ENCODE peak calls at places on chromosomes 13 and 19, in six cellular contexts. Q, B, T, F, G and H are unnamed samples. For H3K4me1, the result is how much of the 10 kb centered on the place peaks cover.

GRCh38 chr13:46179576-46180368 is 2.2 kb downstream of the LCP1 start:
- DNase-seq in B (peak), G (no peak), Q (no peak), T (peak), F (no peak), H (no peak)

GRCh38 chr19:35513975-35514809 is 743 bp upstream of the DMKN start:
- DNase-seq in G (no peak), T (no peak), B (no peak), F (no peak), Q (no peak), H (no peak)

GRCh38 chr13:39565036-39565949 is 37.7 kb downstream of the LHFPL6 start:
- DNase-seq in T (peak), B (no peak), G (peak), Q (no peak), F (no peak), H (no peak)

GRCh38 chr19:46728693-46729339 is 11.9 kb upstream of the PRKD2 start:
- DNase-seq in Q (peak), F (peak), B (peak), G (peak), T (peak), H (no peak)

GRCh38 chr13:42361701-42362100 is 89.7 kb downstream of the AKAP11 start:
- DNase-seq in Q (no peak), G (no peak), F (no peak), B (no peak), T (no peak), H (no peak)

GRCh38 chr13:69585656-69586055 is 522.0 kb upstream of the ATXN8OS start:
- DNase-seq in Q (no peak), G (no peak), F (no peak), B (no peak), T (no peak), H (no peak)

GRCh38 chr13:72839831-72840426 is 58.0 kb downstream of the PIBF1 start:
- DNase-seq in Q (peak), B (no peak), F (no peak), G (peak), T (no peak), H (no peak)

GRCh38 chr13:40316301-40316700 is 350.1 kb downstream of the FOXO1 start:
- DNase-seq in Q (no peak), B (no peak), F (no peak), G (no peak), T (no peak), H (no peak)

GRCh38 chr19:15265849-15266248 is 33.6 kb upstream of the EPHX3 start:
- DNase-seq in B (peak), T (peak), Q (peak), F (peak), G (peak), H (peak)

GRCh38 chr13:48492123-48493075 is 40.5 kb downstream of the RCBTB2 start:
- DNase-seq in Q (peak), G (peak), T (peak), B (peak), F (peak), H (peak)

GRCh38 chr13:49495783-49496762 is at the start of gene PHF11:
- DNase-seq in G (peak), F (peak), T (peak), B (peak), Q (peak), H (peak)

GRCh38 chr13:87147076-87147475 is 524.1 kb upstream of the SLITRK5 start:
- DNase-seq in B (no peak), T (no peak), F (no peak), Q (no peak), G (peak), H (no peak)

GRCh38 chr13:21420706-21421105 is 38.4 kb downstream of the ZDHHC20 start:
- DNase-seq in F (no peak), B (no peak), T (no peak), G (peak), Q (no peak), H (no peak)

GRCh38 chr13:30306762-30307193 is 573 bp downstream of the KATNAL1 start:
- DNase-seq in Q (peak), T (peak), G (peak), B (peak), F (peak), H (peak)

GRCh38 chr13:73877399-73877798 is 256.8 kb downstream of the KLF12 start:
- DNase-seq in B (no peak), G (no peak), T (no peak), F (no peak), Q (no peak), H (no peak)

GRCh38 chr13:52128714-52129700 is at the start of gene NEK5:
- DNase-seq in F (peak), Q (peak), G (peak), T (peak), B (peak), H (peak)

DNA sequence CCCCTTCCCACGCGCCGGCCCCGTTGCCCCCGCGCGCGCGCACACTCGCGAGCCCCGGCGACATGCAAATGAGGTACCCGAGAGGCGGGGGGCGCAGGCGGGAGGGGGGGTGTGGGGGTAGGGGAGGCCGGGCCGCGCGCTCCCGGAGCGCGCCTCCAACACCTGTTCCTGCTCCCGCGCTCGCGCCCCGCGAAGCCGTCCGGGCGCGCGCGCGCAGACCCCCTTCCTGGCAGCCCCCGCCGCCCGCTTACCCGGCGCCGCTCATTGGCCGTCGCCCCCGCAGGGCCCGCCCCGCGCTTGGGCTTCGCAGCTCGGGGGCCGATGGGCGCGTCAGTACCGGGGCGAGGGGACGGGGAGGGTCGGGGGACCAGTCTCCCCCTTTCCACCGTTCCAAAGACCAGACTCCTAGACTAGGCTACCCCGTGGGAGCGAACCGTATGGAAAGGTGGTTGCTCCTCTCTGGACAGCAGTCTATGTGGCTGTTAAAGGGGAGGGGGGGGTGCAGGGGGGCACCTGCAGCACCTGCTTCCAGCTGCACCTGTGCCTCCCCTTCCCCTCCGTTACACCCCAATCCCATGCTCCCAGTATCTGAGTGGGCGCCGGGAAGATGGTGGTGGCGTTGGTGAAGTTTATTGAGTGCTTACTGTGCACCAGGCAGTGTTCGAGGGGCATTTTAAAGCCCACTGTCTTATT is 394 bp downstream of the ZNF524 start:
- DNase-seq in G (peak), T (peak), B (no peak), Q (no peak), F (no peak), H (no peak)
- TF ChIP-seq POLR2A in G (no peak), T (no peak), B (no peak), Q (no peak), F (no peak), H (no peak)

GRCh38 chr19:4389064-4389375 is 11.3 kb downstream of the SH3GL1 start:
- DNase-seq in Q (no peak), F (no peak), T (no peak), G (no peak), B (no peak), H (no peak)

GRCh38 chr19:4390017-4390861 is 10.1 kb downstream of the SH3GL1 start:
- DNase-seq in G (peak), T (peak), B (peak), F (no peak), Q (no peak), H (no peak)

GRCh38 chr19:4391701-4392543 is 8.4 kb downstream of the SH3GL1 start:
- DNase-seq in G (peak), F (peak), Q (no peak), T (peak), B (no peak), H (no peak)

GRCh38 chr19:4389511-4390016 is 10.8 kb downstream of the SH3GL1 start:
- DNase-seq in Q (no peak), B (no peak), F (no peak), G (no peak), T (no peak), H (no peak)

GRCh38 chr19:4390862-4391693 is 9.3 kb downstream of the SH3GL1 start:
- DNase-seq in T (no peak), F (no peak), B (peak), Q (peak), G (no peak), H (no peak)
- H3K4me1 ChIP-seq in T (half or more), F (under half), B (half or more), Q (half or more), G (under half), H (half or more)

DNA sequence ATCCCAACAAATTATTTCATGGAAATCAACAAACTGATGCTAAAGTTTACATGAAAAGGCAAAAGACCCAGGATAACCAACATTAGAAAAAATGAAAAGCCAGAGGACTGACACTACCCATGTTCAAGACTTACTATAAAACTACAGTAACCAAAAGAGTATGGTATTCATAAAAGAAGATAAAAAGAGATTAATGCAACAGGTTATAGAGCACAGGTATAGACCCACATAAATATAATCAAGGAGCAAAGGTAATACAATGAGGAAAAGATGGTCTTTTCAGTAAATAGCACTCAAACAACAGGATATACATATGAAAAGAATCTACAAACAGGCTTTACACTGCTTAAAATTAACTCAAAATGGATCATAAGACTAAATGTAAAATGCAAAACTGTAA is 1342.7 kb downstream of the UQCRFS1 start:
- DNase-seq in Q (no peak), F (no peak), B (no peak), G (no peak), T (no peak), H (no peak)
- TF ChIP-seq POLR2A in Q (no peak), F (no peak), B (no peak), G (no peak), T (no peak), H (no peak)

GRCh38 chr19:1239420-1239795 is 1.6 kb upstream of the CBARP start:
- DNase-seq in T (peak), F (no peak), B (no peak), G (no peak), Q (no peak), H (no peak)

GRCh38 chr19:1240925-1241324 is 626 bp upstream of the ATP5F1D start:
- DNase-seq in B (no peak), F (peak), T (no peak), G (no peak), Q (no peak), H (no peak)

GRCh38 chr19:1243768-1244692 is 2.5 kb downstream of the ATP5F1D start:
- DNase-seq in G (peak), F (peak), Q (peak), B (peak), T (peak), H (peak)

GRCh38 chr19:1239796-1240737 is 1.5 kb upstream of the ATP5F1D start:
- DNase-seq in T (peak), G (peak), F (peak), B (peak), Q (peak), H (peak)

DNA sequence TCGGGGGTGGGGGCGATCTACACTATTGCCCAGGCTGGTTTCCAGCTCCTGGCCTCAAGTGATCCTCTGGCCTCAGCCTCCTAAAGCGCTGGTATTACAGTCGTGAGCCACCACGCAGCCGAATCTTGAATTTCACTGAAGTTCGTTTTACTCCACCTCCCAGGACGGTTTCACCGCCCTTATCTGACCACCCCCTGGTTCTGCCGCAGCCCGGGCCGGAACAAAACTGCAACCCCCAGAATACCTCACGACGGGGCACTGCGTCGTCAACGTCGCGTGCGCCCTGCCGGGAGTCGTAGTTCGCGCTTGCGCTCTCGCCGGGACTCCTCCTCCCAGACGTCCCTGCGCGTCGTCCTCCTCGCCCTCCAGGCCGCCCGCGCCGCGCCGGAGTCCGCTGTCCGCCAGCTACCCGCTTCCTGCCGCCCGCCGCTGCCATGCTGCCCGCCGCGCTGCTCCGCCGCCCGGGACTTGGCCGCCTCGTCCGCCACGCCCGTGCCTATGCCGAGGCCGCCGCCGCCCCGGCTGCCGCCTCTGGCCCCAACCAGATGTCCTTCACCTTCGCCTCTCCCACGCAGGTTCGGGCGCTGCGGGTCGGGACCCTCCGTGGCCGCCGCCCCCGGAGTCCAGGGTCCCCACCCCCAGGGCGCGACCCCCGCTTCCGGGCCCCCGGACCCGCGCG is at the start of gene ATP5F1D:
- DNase-seq in Q (peak), T (peak), G (peak), B (peak), F (peak), H (peak)
- H3K4me1 ChIP-seq in Q (under half), T (half or more), G (under half), B (half or more), F (under half), H (half or more)

GRCh38 chr19:49664171-49665070 is 1.2 kb downstream of the IRF3 start:
- DNase-seq in T (peak), B (peak), F (peak), Q (peak), G (peak), H (peak)
- TF ChIP-seq POLR2A in T (peak), B (peak), F (peak), Q (peak), G (no peak), H (peak)

GRCh38 chr19:45100202-45100600 is 7.2 kb downstream of the PPP1R37 start:
- DNase-seq in Q (no peak), B (no peak), T (no peak), G (no peak), F (no peak), H (no peak)
- H3K4me1 ChIP-seq in Q (under half), B (under half), T (half or more), G (under half), F (under half), H (half or more)